ENCODE peak calls at places on chromosomes 11 and 22, in nine cellular contexts. J is stimulated activated CD4-positive, alpha-beta T cell treated with anti-CD3 and anti-CD28 coated beads, Interleukin-1b, Interleukin-23, amount 100 ng/mL, for 24 hours; C is Right ventricle myocardium superior; W is activated naive CD4-positive, alpha-beta T cell; E is HuH-7.5; K is central memory CD8-positive, alpha-beta T cell; P is heart left ventricle; L is IMR-90; Q is activated CD4-positive, alpha-beta T cell treated with anti-CD3 and anti-CD28 coated beads, Interleukin-2, amount 10 ng/mL, durations not matched to agents 24 days and 14 days. O is an unnamed sample.
A peak's percentile ranks its signal among the peaks of the same experiment; 100 is the strongest.

GRCh38 chr11:1892558-1892957 is 863 bp upstream of the PRR33 start:
- DNase-seq in J (no peak), L (no peak), P (no peak), E (no peak), K (no peak), Q (no peak), W (no peak), C (no peak), O (no peak)

GRCh38 chr11:106031210-106031845 is 9.3 kb upstream of the MSANTD4 start:
- DNase-seq in W (no peak), C (no peak), Q (no peak), J (no peak), E (no peak), K (no peak), L (peak; percentile 35), P (no peak), O (no peak)

GRCh38 chr11:96341237-96342130 is 1.5 kb downstream of the MAML2 start:
- DNase-seq in J (peak; percentile 43), Q (peak; percentile 91), P (peak; percentile 51), C (peak; percentile 54), W (peak; percentile 21), L (peak; percentile 56), E (no peak), K (peak; percentile 60), O (no peak)

GRCh38 chr22:17380711-17381087 is 11.4 kb downstream of the CECR2 start:
- DNase-seq in K (no peak), Q (no peak), C (no peak), W (no peak), L (no peak), P (no peak), J (no peak), E (no peak), O (no peak)

GRCh38 chr11:45894555-45895247 is 9.2 kb downstream of the MAPK8IP1 start:
- DNase-seq in W (no peak), L (no peak), E (no peak), K (no peak), P (no peak), J (no peak), Q (no peak), C (no peak), O (no peak)

GRCh38 chr11:61610905-61611304 is 30.0 kb upstream of the SYT7 start:
- DNase-seq in C (peak; percentile 78), L (no peak), J (no peak), Q (no peak), E (no peak), W (no peak), K (no peak), P (peak; percentile 72), O (no peak)

GRCh38 chr11:67073908-67074307 is 17.3 kb downstream of the RHOD start:
- DNase-seq in P (no peak), E (no peak), W (no peak), K (no peak), J (no peak), L (no peak), C (no peak), Q (no peak), O (no peak)

GRCh38 chr11:78420255-78420764 is 2.7 kb upstream of the GAB2 start:
- DNase-seq in J (no peak), P (peak; percentile 71), W (no peak), C (peak; percentile 82), K (no peak), Q (peak; percentile 86), L (peak; percentile 88), E (peak; percentile 25), O (no peak)

GRCh38 chr11:102669664-102670063 is 35.9 kb downstream of the MMP27 start:
- DNase-seq in C (no peak), P (no peak), W (no peak), Q (no peak), L (peak; percentile 42), J (no peak), E (no peak), K (no peak), O (no peak)

GRCh38 chr11:65116370-65117205 is 913 bp downstream of the ZNHIT2 start:
- DNase-seq in W (peak; percentile 36), J (peak; percentile 45), Q (peak; percentile 86), C (no peak), K (peak; percentile 57), E (no peak), L (peak; percentile 72), P (peak; percentile 47), O (no peak)

GRCh38 chr11:123233280-123233977 is 38.4 kb upstream of the CLMP start:
- DNase-seq in L (no peak), Q (peak; percentile 69), W (no peak), K (no peak), J (no peak), C (no peak), P (no peak), E (no peak), O (no peak)

O was measured in esophagus squamous epithelium.